ENCODE peak calls at places on chromosomes 2 and 18, in four cellular contexts. W is GM23338, E is foreskin fibroblast, V is body of pancreas. U is an unnamed sample.

GRCh38 chr2:69514406-69514805 is 77.2 kb upstream of the NFU1 start:
- DNase-seq in W (peak; percentile 19), V (peak; percentile 22), E (peak; percentile 48), U (no peak)

GRCh38 chr2:42057902-42058450 is 10.2 kb downstream of the PKDCC start:
- DNase-seq in E (no peak), V (no peak), W (no peak), U (no peak)

GRCh38 chr2:62550466-62550865 is 44.5 kb upstream of the TMEM17 start:
- DNase-seq in W (no peak), E (no peak), V (no peak), U (no peak)

GRCh38 chr2:120722211-120722602 is 13.5 kb upstream of the GLI2 start:
- DNase-seq in W (no peak), E (no peak), V (no peak), U (no peak)

GRCh38 chr2:112183327-112184025 is 45.3 kb downstream of the FBLN7 start:
- DNase-seq in W (no peak), E (no peak), V (no peak), U (no peak)

GRCh38 chr18:42931501-42931900 is 184.0 kb downstream of the RIT2 start:
- DNase-seq in W (no peak), E (no peak), V (no peak), U (no peak)

GRCh38 chr2:152395132-152396024 is 60.4 kb downstream of the FMNL2 start:
- DNase-seq in V (peak; percentile 56), W (no peak), E (peak; percentile 53), U (no peak)

GRCh38 chr2:234745347-234745746 is 206.5 kb upstream of the SH3BP4 start:
- DNase-seq in E (no peak), V (no peak), W (peak; percentile 46), U (no peak)

GRCh38 chr2:44168684-44169154 is at the start of gene PPM1B:
- DNase-seq in V (peak; percentile 99), E (peak; percentile 99), W (no peak), U (peak; percentile 94)

GRCh38 chr18:505483-506122 is 5.1 kb upstream of the COLEC12 start:
- DNase-seq in E (no peak), W (no peak), V (no peak), U (no peak)

GRCh38 chr2:113155331-113155730 is 18.4 kb upstream of the PSD4 start:
- DNase-seq in V (no peak), W (no peak), E (no peak), U (no peak)

GRCh38 chr2:171293661-171294060 is 133.0 kb upstream of the TLK1 start:
- DNase-seq in W (no peak), E (no peak), V (no peak), U (no peak)

GRCh38 chr18:28357785-28358401 is 181.0 kb upstream of the CDH2 start:
- DNase-seq in V (no peak), W (peak; percentile 79), E (no peak), U (no peak)

GRCh38 chr2:106159867-106160785 is 34.0 kb downstream of the UXS1 start:
- DNase-seq in W (peak; percentile 34), E (no peak), V (no peak), U (peak; percentile 34)

GRCh38 chr18:63267990-63268721 is 51.4 kb downstream of the BCL2 start:
- DNase-seq in W (no peak), V (no peak), E (no peak), U (no peak)

GRCh38 chr2:128436498-128437180 is 118.0 kb upstream of the HS6ST1 start:
- DNase-seq in W (no peak), V (peak; percentile 1), E (no peak), U (no peak)

GRCh38 chr2:108949316-108950299 is 39.4 kb downstream of the EDAR start:
- DNase-seq in V (no peak), W (no peak), E (no peak), U (no peak)

GRCh38 chr18:59735269-59735860 is 38.1 kb upstream of the CCBE1 start:
- DNase-seq in V (no peak), W (no peak), E (no peak), U (no peak)

GRCh38 chr2:169736902-169737301 is 3.3 kb downstream of the KLHL23 start:
- DNase-seq in E (no peak), V (no peak), W (no peak), U (no peak)

GRCh38 chr18:33369711-33370449 is 70.6 kb downstream of the CCDC178 start:
- DNase-seq in E (no peak), V (peak; percentile 29), W (no peak), U (no peak)

GRCh38 chr18:62672600-62672999 is 42.7 kb upstream of the PHLPP1 start:
- DNase-seq in W (no peak), V (no peak), E (no peak), U (no peak)

GRCh38 chr2:215441560-215442391 is 5.9 kb upstream of the FN1 start:
- DNase-seq in W (no peak), E (no peak), V (no peak), U (no peak)

GRCh38 chr2:236811062-236811656 is 241.5 kb downstream of the ACKR3 start:
- DNase-seq in W (no peak), V (no peak), E (no peak), U (no peak)

GRCh38 chr2:183070942-183071844 is 7.4 kb upstream of the DUSP19 start:
- DNase-seq in V (peak; percentile 58), E (peak; percentile 13), W (peak; percentile 88), U (no peak)

GRCh38 chr18:79260510-79260909 is 135.2 kb upstream of the NFATC1 start:
- DNase-seq in W (no peak), E (no peak), V (no peak), U (no peak)
- TF ChIP-seq CTCF in W (no peak), E (no peak), V (no peak), U (no peak)

GRCh38 chr2:238754259-238754658 is 93.6 kb upstream of the TWIST2 start:
- DNase-seq in E (no peak), W (peak; percentile 48), V (no peak), U (no peak)
- TF ChIP-seq CTCF in E (peak; percentile 13), W (peak; percentile 53), V (no peak), U (no peak)

DNA sequence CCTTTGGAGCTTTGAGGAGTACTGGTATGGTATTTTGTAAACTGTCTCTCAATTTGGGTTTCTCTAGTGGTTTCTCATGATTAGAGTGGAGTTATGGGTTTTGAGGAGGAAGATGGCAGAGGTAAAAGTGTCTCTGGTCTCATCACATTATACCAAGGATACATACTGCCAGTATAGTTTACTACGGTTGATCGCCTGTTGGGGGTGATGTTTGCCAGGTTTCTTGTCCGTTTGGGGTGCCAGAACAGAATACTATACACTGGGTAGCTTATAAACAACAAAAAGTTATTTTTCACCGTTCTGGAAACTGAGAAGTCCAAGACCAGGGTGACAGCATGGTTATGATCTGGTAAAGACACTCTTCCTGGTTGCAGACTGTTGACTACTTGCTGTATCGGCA is 293.7 kb downstream of the NYAP2 start:
- DNase-seq in V (no peak), W (peak; percentile 34), E (no peak), U (no peak)
- TF ChIP-seq CTCF in V (no peak), W (peak; percentile 45), E (no peak), U (no peak)

DNA sequence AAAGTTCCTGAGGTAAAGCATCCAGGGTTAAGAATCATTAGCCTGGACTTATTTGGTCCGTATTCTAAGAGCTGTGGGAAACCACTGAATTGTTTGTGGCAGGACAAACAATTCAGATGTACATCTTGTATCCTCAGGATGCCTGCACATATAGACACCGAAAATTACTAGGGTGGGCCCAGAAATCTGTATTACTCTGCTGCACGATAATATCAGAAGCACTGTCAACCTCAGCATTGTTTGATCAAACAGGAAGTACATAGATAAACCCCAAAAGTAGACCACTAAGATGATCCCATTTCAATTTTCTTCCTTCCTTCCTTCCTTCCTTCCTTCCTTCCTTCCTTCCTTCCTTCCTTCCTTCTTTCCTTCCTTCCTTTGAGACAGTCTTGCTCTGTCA is 34.2 kb upstream of the SPRED2 start:
- DNase-seq in V (no peak), W (no peak), E (no peak), U (no peak)
- TF ChIP-seq CTCF in V (no peak), W (no peak), E (no peak), U (no peak)

U was measured in activated B cell treated with CpG ODN at 0.5 μM for 24 hours.